ENCODE peak calls at places on chromosome 2, in six cellular contexts. One of them, this sample, is unnamed.

GRCh38 chr2:67991456-67991855 is 71.3 kb downstream of the C1D start:
- DNase-seq in endothelial cell: no peak
- DNase-seq in neural progenitor cell: no peak
- DNase-seq in suprapubic skin: no peak
- DNase-seq in cardiac fibroblast: no peak
- DNase-seq in heart right ventricle: no peak
- DNase-seq in this sample: no peak

GRCh38 chr2:113981404-113982134 is 91.7 kb downstream of the ACTR3 start:
- DNase-seq in endothelial cell: no peak
- DNase-seq in cardiac fibroblast: peak
- DNase-seq in neural progenitor cell: no peak
- DNase-seq in suprapubic skin: no peak
- DNase-seq in heart right ventricle: no peak
- DNase-seq in this sample: no peak

GRCh38 chr2:68730828-68731227 is 3.8 kb upstream of the ARHGAP25 start:
- DNase-seq in endothelial cell: no peak
- DNase-seq in cardiac fibroblast: peak
- DNase-seq in neural progenitor cell: no peak
- DNase-seq in heart right ventricle: no peak
- DNase-seq in suprapubic skin: no peak
- DNase-seq in this sample: no peak

GRCh38 chr2:227191367-227191766 is 26.9 kb downstream of the COL4A3 start:
- DNase-seq in heart right ventricle: no peak
- DNase-seq in cardiac fibroblast: peak
- DNase-seq in suprapubic skin: no peak
- DNase-seq in endothelial cell: no peak
- DNase-seq in neural progenitor cell: peak
- DNase-seq in this sample: no peak

GRCh38 chr2:173326806-173327205 is 27.9 kb upstream of the CDCA7 start:
- DNase-seq in neural progenitor cell: no peak
- DNase-seq in suprapubic skin: no peak
- DNase-seq in heart right ventricle: no peak
- DNase-seq in endothelial cell: no peak
- DNase-seq in cardiac fibroblast: peak
- DNase-seq in this sample: no peak

GRCh38 chr2:173892341-173892740 is 72.8 kb downstream of the SP3 start:
- DNase-seq in neural progenitor cell: no peak
- DNase-seq in suprapubic skin: no peak
- DNase-seq in cardiac fibroblast: no peak
- DNase-seq in heart right ventricle: no peak
- DNase-seq in endothelial cell: no peak
- DNase-seq in this sample: no peak

GRCh38 chr2:57720728-57721627 is 325.6 kb upstream of the VRK2 start:
- DNase-seq in endothelial cell: peak
- DNase-seq in heart right ventricle: no peak
- DNase-seq in neural progenitor cell: peak
- DNase-seq in cardiac fibroblast: peak
- DNase-seq in suprapubic skin: no peak
- DNase-seq in this sample: peak

GRCh38 chr2:238287702-238288649 is at the start of gene PER2:
- DNase-seq in endothelial cell: peak
- DNase-seq in neural progenitor cell: peak
- DNase-seq in suprapubic skin: peak
- DNase-seq in cardiac fibroblast: peak
- DNase-seq in heart right ventricle: peak
- DNase-seq in this sample: peak

GRCh38 chr2:173914055-173914922 is 50.9 kb downstream of the SP3 start:
- DNase-seq in endothelial cell: no peak
- DNase-seq in suprapubic skin: no peak
- DNase-seq in neural progenitor cell: no peak
- DNase-seq in heart right ventricle: no peak
- DNase-seq in cardiac fibroblast: no peak
- DNase-seq in this sample: no peak

GRCh38 chr2:88180594-88181240 is 10.6 kb downstream of the THNSL2 start:
- DNase-seq in cardiac fibroblast: no peak
- DNase-seq in endothelial cell: no peak
- DNase-seq in heart right ventricle: no peak
- DNase-seq in neural progenitor cell: no peak
- DNase-seq in suprapubic skin: no peak
- DNase-seq in this sample: no peak

GRCh38 chr2:172038604-172039003 is 38.9 kb downstream of the METAP1D start:
- DNase-seq in endothelial cell: no peak
- DNase-seq in suprapubic skin: no peak
- DNase-seq in neural progenitor cell: no peak
- DNase-seq in cardiac fibroblast: peak
- DNase-seq in heart right ventricle: no peak
- DNase-seq in this sample: no peak

GRCh38 chr2:200751786-200752185 is 59.9 kb upstream of the BZW1 start:
- DNase-seq in heart right ventricle: no peak
- DNase-seq in neural progenitor cell: no peak
- DNase-seq in suprapubic skin: no peak
- DNase-seq in endothelial cell: no peak
- DNase-seq in cardiac fibroblast: no peak
- DNase-seq in this sample: no peak

GRCh38 chr2:226426292-226426736 is 373.3 kb downstream of the IRS1 start:
- DNase-seq in neural progenitor cell: no peak
- DNase-seq in heart right ventricle: no peak
- DNase-seq in endothelial cell: no peak
- DNase-seq in suprapubic skin: no peak
- DNase-seq in cardiac fibroblast: peak
- DNase-seq in this sample: no peak

GRCh38 chr2:101762451-101763171 is 65.1 kb downstream of the MAP4K4 start:
- DNase-seq in neural progenitor cell: no peak
- DNase-seq in suprapubic skin: no peak
- DNase-seq in endothelial cell: no peak
- DNase-seq in cardiac fibroblast: no peak
- DNase-seq in heart right ventricle: no peak
- DNase-seq in this sample: no peak

GRCh38 chr2:124796647-124797437 is 771.8 kb downstream of the CNTNAP5 start:
- DNase-seq in suprapubic skin: no peak
- DNase-seq in cardiac fibroblast: no peak
- DNase-seq in heart right ventricle: no peak
- DNase-seq in endothelial cell: no peak
- DNase-seq in neural progenitor cell: no peak
- DNase-seq in this sample: no peak

GRCh38 chr2:178484245-178485041 is 4.2 kb downstream of the PLEKHA3 start:
- DNase-seq in cardiac fibroblast: peak
- DNase-seq in suprapubic skin: peak
- DNase-seq in heart right ventricle: no peak
- DNase-seq in endothelial cell: no peak
- DNase-seq in neural progenitor cell: no peak
- DNase-seq in this sample: no peak

GRCh38 chr2:18066894-18067293 is 188.4 kb downstream of the KCNS3 start:
- DNase-seq in heart right ventricle: no peak
- DNase-seq in endothelial cell: no peak
- DNase-seq in cardiac fibroblast: no peak
- DNase-seq in neural progenitor cell: no peak
- DNase-seq in suprapubic skin: no peak
- DNase-seq in this sample: no peak
- TF ChIP-seq CTCF in heart right ventricle: no peak
- TF ChIP-seq CTCF in endothelial cell: no peak
- TF ChIP-seq CTCF in cardiac fibroblast: no peak
- TF ChIP-seq CTCF in neural progenitor cell: no peak
- TF ChIP-seq CTCF in suprapubic skin: no peak
- TF ChIP-seq CTCF in this sample: no peak

GRCh38 chr2:2234398-2234797 is 96.7 kb downstream of the MYT1L start:
- DNase-seq in endothelial cell: no peak
- DNase-seq in heart right ventricle: no peak
- DNase-seq in cardiac fibroblast: no peak
- DNase-seq in neural progenitor cell: peak
- DNase-seq in suprapubic skin: no peak
- DNase-seq in this sample: no peak

GRCh38 chr2:2232167-2232566 is 98.9 kb downstream of the MYT1L start:
- DNase-seq in neural progenitor cell: no peak
- DNase-seq in heart right ventricle: no peak
- DNase-seq in endothelial cell: no peak
- DNase-seq in suprapubic skin: no peak
- DNase-seq in cardiac fibroblast: no peak
- DNase-seq in this sample: no peak

GRCh38 chr2:2233171-2233826 is 97.8 kb downstream of the MYT1L start:
- DNase-seq in suprapubic skin: no peak
- DNase-seq in endothelial cell: no peak
- DNase-seq in neural progenitor cell: no peak
- DNase-seq in cardiac fibroblast: no peak
- DNase-seq in heart right ventricle: no peak
- DNase-seq in this sample: no peak

GRCh38 chr2:2226326-2226725 is 104.7 kb downstream of the MYT1L start:
- DNase-seq in heart right ventricle: no peak
- DNase-seq in endothelial cell: no peak
- DNase-seq in cardiac fibroblast: no peak
- DNase-seq in neural progenitor cell: no peak
- DNase-seq in suprapubic skin: no peak
- DNase-seq in this sample: no peak

DNA sequence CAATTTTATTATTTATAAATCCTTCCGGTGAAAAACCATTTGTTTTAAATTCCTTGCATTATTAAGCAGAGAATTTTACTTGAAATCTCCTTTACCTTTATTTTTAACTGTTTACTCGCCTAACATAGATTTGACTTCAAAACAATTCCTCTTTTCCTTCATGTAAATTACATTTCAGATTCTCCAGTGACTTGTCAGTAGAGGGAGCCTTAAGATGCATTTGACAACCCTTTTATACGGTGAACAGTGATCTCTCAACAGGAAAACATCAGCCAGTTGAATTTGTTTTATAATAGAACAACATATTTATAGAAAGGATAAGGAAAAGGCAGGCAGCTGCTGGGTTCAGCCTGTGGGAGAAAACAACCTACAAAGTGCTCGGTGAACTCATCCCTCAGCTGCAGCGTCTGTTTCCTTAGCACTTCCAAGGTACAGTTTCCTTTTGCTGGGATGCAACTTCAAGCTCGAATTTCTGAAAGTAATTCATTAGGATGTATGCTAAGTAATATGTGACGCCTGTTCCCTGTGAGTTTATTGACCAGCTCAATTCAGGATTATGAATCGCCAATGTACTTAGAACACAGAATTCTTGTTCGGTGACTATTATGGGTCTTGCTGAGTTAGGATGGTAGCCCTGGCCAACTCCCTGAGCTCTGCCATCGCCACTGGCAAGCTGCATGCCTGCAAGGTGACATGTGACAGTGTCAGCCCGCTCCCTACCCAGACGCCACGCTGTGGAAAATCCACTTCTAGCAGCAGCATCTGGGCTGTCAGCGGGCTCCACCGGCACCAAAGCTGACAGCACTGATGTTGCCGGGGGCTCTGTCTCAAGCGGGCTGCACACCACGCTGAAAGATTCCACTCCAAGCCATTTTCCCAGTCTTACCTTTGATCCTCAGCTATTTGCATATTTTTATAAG is 100.9 kb downstream of the MYT1L start:
- DNase-seq in endothelial cell: no peak
- DNase-seq in suprapubic skin: no peak
- DNase-seq in cardiac fibroblast: no peak
- DNase-seq in neural progenitor cell: no peak
- DNase-seq in heart right ventricle: peak
- DNase-seq in this sample: no peak
- TF ChIP-seq CTCF in endothelial cell: no peak
- TF ChIP-seq CTCF in suprapubic skin: no peak
- TF ChIP-seq CTCF in cardiac fibroblast: no peak
- TF ChIP-seq CTCF in neural progenitor cell: peak
- TF ChIP-seq CTCF in heart right ventricle: no peak
- TF ChIP-seq CTCF in this sample: peak

GRCh38 chr2:164839914-164840457 is 1.6 kb downstream of the COBLL1 start:
- DNase-seq in endothelial cell: no peak
- DNase-seq in cardiac fibroblast: peak
- DNase-seq in neural progenitor cell: no peak
- DNase-seq in suprapubic skin: no peak
- DNase-seq in heart right ventricle: no peak
- DNase-seq in this sample: no peak

GRCh38 chr2:164842624-164842966 is 972 bp upstream of the COBLL1 start:
- DNase-seq in endothelial cell: no peak
- DNase-seq in heart right ventricle: no peak
- DNase-seq in cardiac fibroblast: no peak
- DNase-seq in suprapubic skin: no peak
- DNase-seq in neural progenitor cell: no peak
- DNase-seq in this sample: no peak

GRCh38 chr2:164840458-164840929 is 1.1 kb downstream of the COBLL1 start:
- DNase-seq in neural progenitor cell: peak
- DNase-seq in endothelial cell: peak
- DNase-seq in cardiac fibroblast: peak
- DNase-seq in suprapubic skin: peak
- DNase-seq in heart right ventricle: peak
- DNase-seq in this sample: no peak

GRCh38 chr2:164841719-164842623 is at the start of gene COBLL1:
- DNase-seq in heart right ventricle: peak
- DNase-seq in neural progenitor cell: peak
- DNase-seq in cardiac fibroblast: peak
- DNase-seq in suprapubic skin: peak
- DNase-seq in endothelial cell: peak
- DNase-seq in this sample: peak

DNA sequence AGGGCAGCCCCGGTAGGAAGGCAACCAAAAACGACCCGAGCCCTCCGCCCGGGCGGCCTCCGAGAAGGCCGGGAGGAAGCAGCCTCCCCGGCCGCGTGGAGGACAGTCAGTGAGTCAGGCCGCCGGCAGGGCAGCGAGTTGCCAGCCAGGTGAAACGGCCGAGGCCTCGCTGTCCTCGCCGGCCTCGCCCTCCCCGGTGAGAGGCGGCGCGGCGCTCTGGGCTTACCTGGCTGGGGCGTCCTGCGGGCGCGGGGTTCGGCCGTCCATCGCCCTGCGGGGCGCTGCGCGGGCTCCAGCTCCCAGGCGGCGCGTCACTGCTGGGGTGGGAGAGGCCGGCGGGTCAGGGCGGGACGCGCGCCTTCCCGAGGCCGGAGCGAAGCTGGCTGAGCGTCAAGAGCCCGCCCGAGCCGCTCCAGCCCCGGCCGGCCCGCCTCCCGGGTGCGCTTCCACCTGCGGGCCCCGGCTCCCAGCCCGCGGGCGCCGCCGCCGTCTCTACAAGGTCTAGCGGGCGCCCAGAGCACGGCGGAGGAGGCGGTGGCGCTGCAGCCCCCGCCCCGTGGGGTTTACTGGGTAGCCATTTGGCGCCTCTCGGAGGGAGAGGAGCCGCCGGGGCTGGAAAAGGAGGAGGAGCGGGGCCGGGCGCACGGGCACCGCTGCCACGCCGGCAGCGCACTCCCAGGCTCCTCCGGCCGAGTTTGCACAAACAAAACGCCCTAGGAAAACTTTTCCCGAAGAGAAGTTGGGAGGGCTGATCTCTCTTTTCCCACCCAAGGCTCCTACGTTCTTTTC is 499 bp downstream of the COBLL1 start:
- DNase-seq in suprapubic skin: peak
- DNase-seq in endothelial cell: peak
- DNase-seq in heart right ventricle: peak
- DNase-seq in cardiac fibroblast: peak
- DNase-seq in neural progenitor cell: peak
- DNase-seq in this sample: peak
- TF ChIP-seq CTCF in suprapubic skin: peak
- TF ChIP-seq CTCF in endothelial cell: no peak
- TF ChIP-seq CTCF in heart right ventricle: peak
- TF ChIP-seq CTCF in cardiac fibroblast: peak
- TF ChIP-seq CTCF in neural progenitor cell: peak
- TF ChIP-seq CTCF in this sample: peak

DNA sequence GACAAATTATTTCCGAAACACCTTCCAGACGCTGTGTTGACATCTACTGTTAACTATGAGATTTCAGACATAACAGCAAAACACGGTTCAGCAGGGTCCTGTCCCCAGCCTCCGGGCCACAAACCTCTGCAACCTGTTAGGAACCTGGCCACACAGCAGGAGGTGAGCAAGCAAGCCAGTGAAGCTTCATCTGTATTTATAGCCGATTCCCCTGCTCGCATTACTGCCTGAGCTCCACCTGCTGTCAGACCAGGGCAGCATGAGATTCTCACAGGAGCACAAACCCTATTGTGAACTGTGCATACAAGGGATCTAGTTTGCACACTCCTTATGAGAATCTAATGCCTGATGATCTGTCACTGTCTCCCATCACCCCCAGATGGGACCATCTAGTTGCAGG is 31.1 kb downstream of the NDUFA10 start:
- DNase-seq in endothelial cell: no peak
- DNase-seq in heart right ventricle: no peak
- DNase-seq in cardiac fibroblast: no peak
- DNase-seq in suprapubic skin: no peak
- DNase-seq in neural progenitor cell: no peak
- DNase-seq in this sample: no peak
- TF ChIP-seq CTCF in endothelial cell: no peak
- TF ChIP-seq CTCF in heart right ventricle: no peak
- TF ChIP-seq CTCF in cardiac fibroblast: no peak
- TF ChIP-seq CTCF in suprapubic skin: no peak
- TF ChIP-seq CTCF in neural progenitor cell: no peak
- TF ChIP-seq CTCF in this sample: no peak